ENCODE peak calls at places on chromosomes 3 and 15, in six cellular contexts. L is activated CD8-positive, alpha-beta memory T cell treated with anti-CD3 and anti-CD28 coated beads for 24 hours; C is H54; J is H4; U is left cardiac atrium; K is substantia nigra. T is an unnamed sample.

GRCh38 chr3:140585828-140586227 is 92.0 kb upstream of the TRIM42 start:
- DNase-seq in L (no peak), C (no peak), J (no peak), U (no peak), K (no peak), T (no peak)

GRCh38 chr15:80736571-80736970 is 41.5 kb downstream of the ABHD17C start:
- DNase-seq in L (no peak), C (no peak), J (no peak), U (no peak), K (no peak), T (no peak)

GRCh38 chr15:78103406-78104118 is 11.2 kb downstream of the SH2D7 start:
- DNase-seq in L (peak; percentile 83), C (no peak), J (no peak), U (no peak), K (no peak), T (no peak)

GRCh38 chr15:80172401-80172800 is 19.6 kb downstream of the FAH start:
- DNase-seq in L (no peak), C (no peak), J (no peak), U (no peak), K (no peak), T (no peak)

GRCh38 chr3:27589795-27590194 is 105.6 kb upstream of the SLC4A7 start:
- DNase-seq in L (no peak), C (no peak), J (no peak), U (no peak), K (no peak), T (no peak)

GRCh38 chr3:4720316-4721075 is 227.3 kb downstream of the ITPR1 start:
- DNase-seq in L (no peak), C (peak; percentile 15), J (peak; percentile 74), U (peak; percentile 84), K (peak; percentile 70), T (peak; percentile 77)

GRCh38 chr3:61682671-61683408 is 121.5 kb downstream of the PTPRG start:
- DNase-seq in L (no peak), C (no peak), J (peak; percentile 10), U (no peak), K (no peak), T (no peak)

GRCh38 chr15:76168237-76168984 is 108.6 kb downstream of the TMEM266 start:
- DNase-seq in L (no peak), C (no peak), J (no peak), U (no peak), K (no peak), T (no peak)

GRCh38 chr3:132592211-132592610 is 4.9 kb upstream of the ACKR4 start:
- DNase-seq in L (no peak), C (no peak), J (no peak), U (no peak), K (no peak), T (no peak)

GRCh38 chr3:65979731-65980130 is 59.0 kb downstream of the MAGI1 start:
- DNase-seq in L (no peak), C (peak; percentile 33), J (no peak), U (no peak), K (peak; percentile 44), T (no peak)

GRCh38 chr3:139199421-139200010 is 144.3 kb upstream of the MRPS22 start:
- DNase-seq in L (no peak), C (no peak), J (no peak), U (no peak), K (no peak), T (no peak)

GRCh38 chr15:85718271-85718971 is 76.3 kb downstream of the KLHL25 start:
- DNase-seq in L (no peak), C (no peak), J (no peak), U (no peak), K (no peak), T (no peak)

GRCh38 chr15:57321973-57322601 is 54.2 kb upstream of the CGNL1 start:
- DNase-seq in L (no peak), C (no peak), J (no peak), U (no peak), K (no peak), T (no peak)

GRCh38 chr3:38711321-38711720 is 61.8 kb upstream of the SCN5A start:
- DNase-seq in L (no peak), C (no peak), J (no peak), U (no peak), K (no peak), T (no peak)

GRCh38 chr3:3618624-3619023 is 180.6 kb upstream of the LRRN1 start:
- DNase-seq in L (no peak), C (no peak), J (no peak), U (no peak), K (no peak), T (no peak)

GRCh38 chr15:64775551-64776401 is at the start of gene RBPMS2:
- DNase-seq in L (no peak), C (peak; percentile 39), J (no peak), U (peak; percentile 49), K (no peak), T (no peak)

GRCh38 chr15:33161209-33161608 is 33.3 kb downstream of the FMN1 start:
- DNase-seq in L (no peak), C (no peak), J (no peak), U (no peak), K (no peak), T (no peak)

GRCh38 chr3:191461113-191461595 is at the start of gene PYDC2:
- DNase-seq in L (no peak), C (no peak), J (no peak), U (no peak), K (no peak), T (no peak)

GRCh38 chr3:47440131-47440530 is 35.6 kb downstream of the SCAP start:
- DNase-seq in L (no peak), C (no peak), J (no peak), U (no peak), K (peak; percentile 14), T (peak; percentile 70)

GRCh38 chr3:111980716-111981456 is 2.1 kb downstream of the ABHD10 start:
- DNase-seq in L (peak; percentile 63), C (no peak), J (no peak), U (no peak), K (no peak), T (no peak)

GRCh38 chr3:146780251-146780650 is 175.1 kb upstream of the PLSCR5 start:
- DNase-seq in L (no peak), C (no peak), J (no peak), U (no peak), K (no peak), T (no peak)

GRCh38 chr3:57890874-57891273 is 117.3 kb upstream of the FLNB start:
- DNase-seq in L (no peak), C (no peak), J (no peak), U (no peak), K (no peak), T (no peak)

GRCh38 chr15:70589221-70589620 is 174.1 kb downstream of the UACA start:
- DNase-seq in L (no peak), C (no peak), J (peak; percentile 77), U (no peak), K (no peak), T (no peak)

GRCh38 chr3:44987318-44987717 is 11.3 kb downstream of the EXOSC7 start:
- DNase-seq in L (peak; percentile 21), C (no peak), J (no peak), U (no peak), K (no peak), T (no peak)

GRCh38 chr15:63015618-63016017 is 26.9 kb upstream of the TPM1 start:
- DNase-seq in L (no peak), C (peak; percentile 45), J (peak; percentile 29), U (peak; percentile 45), K (no peak), T (no peak)

GRCh38 chr3:189132125-189132744 is 39.5 kb upstream of the TPRG1 start:
- DNase-seq in L (peak; percentile 79), C (peak; percentile 55), J (peak; percentile 94), U (peak; percentile 48), K (no peak), T (no peak)

GRCh38 chr3:143222505-143222904 is 102.9 kb downstream of the CHST2 start:
- DNase-seq in L (no peak), C (no peak), J (no peak), U (no peak), K (no peak), T (no peak)

GRCh38 chr3:131731709-131732108 is 228.9 kb upstream of the MRPL3 start:
- DNase-seq in L (no peak), C (no peak), J (no peak), U (no peak), K (no peak), T (no peak)

GRCh38 chr15:101810905-101811304 is 1.1 kb upstream of the OR4F15 start:
- DNase-seq in L (no peak), C (no peak), J (no peak), U (no peak), K (no peak), T (no peak)

GRCh38 chr3:67006460-67006859 is 8.4 kb downstream of the KBTBD8 start:
- DNase-seq in L (no peak), C (no peak), J (peak; percentile 7), U (no peak), K (no peak), T (no peak)